ENCODE peak calls at places on chromosomes 2 and 18, in eight cellular contexts. One of them, this sample, is unnamed.

GRCh38 chr2:233356546-233357308 is 2.4 kb downstream of the DGKD start:
- DNase-seq in MM.1S: no peak
- DNase-seq in HCT116: no peak
- DNase-seq in PC-3: no peak
- DNase-seq in A673: no peak
- DNase-seq in endothelial cell of umbilical vein: no peak
- DNase-seq in H1: no peak
- DNase-seq in hepatocyte: no peak
- DNase-seq in this sample: no peak

GRCh38 chr2:96153991-96154431 is 8.8 kb upstream of the DUSP2 start:
- DNase-seq in MM.1S: no peak
- DNase-seq in HCT116: no peak
- DNase-seq in PC-3: no peak
- DNase-seq in A673: no peak
- DNase-seq in endothelial cell of umbilical vein: no peak
- DNase-seq in H1: no peak
- DNase-seq in hepatocyte: peak
- DNase-seq in this sample: no peak

GRCh38 chr18:9209230-9209629 is 72.6 kb downstream of the ANKRD12 start:
- DNase-seq in MM.1S: no peak
- DNase-seq in HCT116: no peak
- DNase-seq in PC-3: no peak
- DNase-seq in A673: peak
- DNase-seq in endothelial cell of umbilical vein: no peak
- DNase-seq in H1: no peak
- DNase-seq in hepatocyte: no peak
- DNase-seq in this sample: no peak

GRCh38 chr2:241558532-241559488 is at the start of gene BOK:
- DNase-seq in MM.1S: no peak
- DNase-seq in HCT116: peak
- DNase-seq in PC-3: peak
- DNase-seq in A673: no peak
- DNase-seq in endothelial cell of umbilical vein: peak
- DNase-seq in H1: peak
- DNase-seq in hepatocyte: peak
- DNase-seq in this sample: peak

GRCh38 chr2:18267501-18267900 is 293.0 kb downstream of the RDH14 start:
- DNase-seq in MM.1S: no peak
- DNase-seq in HCT116: no peak
- DNase-seq in PC-3: no peak
- DNase-seq in A673: no peak
- DNase-seq in endothelial cell of umbilical vein: no peak
- DNase-seq in H1: no peak
- DNase-seq in hepatocyte: no peak
- DNase-seq in this sample: no peak

GRCh38 chr2:18119883-18120282 is 241.4 kb downstream of the KCNS3 start:
- DNase-seq in MM.1S: no peak
- DNase-seq in HCT116: no peak
- DNase-seq in PC-3: no peak
- DNase-seq in A673: no peak
- DNase-seq in endothelial cell of umbilical vein: no peak
- DNase-seq in H1: no peak
- DNase-seq in hepatocyte: no peak
- DNase-seq in this sample: peak

GRCh38 chr2:73998933-73999332 is 14.2 kb downstream of the TET3 start:
- DNase-seq in MM.1S: no peak
- DNase-seq in HCT116: no peak
- DNase-seq in PC-3: no peak
- DNase-seq in A673: no peak
- DNase-seq in endothelial cell of umbilical vein: no peak
- DNase-seq in H1: no peak
- DNase-seq in hepatocyte: no peak
- DNase-seq in this sample: no peak

GRCh38 chr18:13570216-13570615 is 156.1 kb downstream of the FAM210A start:
- DNase-seq in MM.1S: no peak
- DNase-seq in HCT116: no peak
- DNase-seq in PC-3: no peak
- DNase-seq in A673: no peak
- DNase-seq in endothelial cell of umbilical vein: no peak
- DNase-seq in H1: no peak
- DNase-seq in hepatocyte: no peak
- DNase-seq in this sample: no peak

GRCh38 chr2:86271248-86271647 is 66.2 kb downstream of the REEP1 start:
- DNase-seq in MM.1S: no peak
- DNase-seq in HCT116: no peak
- DNase-seq in PC-3: no peak
- DNase-seq in A673: no peak
- DNase-seq in endothelial cell of umbilical vein: no peak
- DNase-seq in H1: no peak
- DNase-seq in hepatocyte: no peak
- DNase-seq in this sample: no peak

GRCh38 chr2:3762771-3763447 is 59.5 kb downstream of the DCDC2C start:
- DNase-seq in MM.1S: no peak
- DNase-seq in HCT116: no peak
- DNase-seq in PC-3: no peak
- DNase-seq in A673: no peak
- DNase-seq in endothelial cell of umbilical vein: no peak
- DNase-seq in H1: peak
- DNase-seq in hepatocyte: no peak
- DNase-seq in this sample: no peak

GRCh38 chr2:85409719-85410583 is at the start of gene CAPG:
- DNase-seq in MM.1S: peak
- DNase-seq in HCT116: no peak
- DNase-seq in PC-3: peak
- DNase-seq in A673: no peak
- DNase-seq in endothelial cell of umbilical vein: no peak
- DNase-seq in H1: peak
- DNase-seq in hepatocyte: peak
- DNase-seq in this sample: no peak

GRCh38 chr2:214874694-214875093 is 65.2 kb upstream of the BARD1 start:
- DNase-seq in MM.1S: no peak
- DNase-seq in HCT116: no peak
- DNase-seq in PC-3: no peak
- DNase-seq in A673: no peak
- DNase-seq in endothelial cell of umbilical vein: no peak
- DNase-seq in H1: no peak
- DNase-seq in hepatocyte: no peak
- DNase-seq in this sample: no peak

GRCh38 chr2:105853354-105854088 is 108.8 kb downstream of the NCK2 start:
- DNase-seq in MM.1S: no peak
- DNase-seq in HCT116: peak
- DNase-seq in PC-3: peak
- DNase-seq in A673: no peak
- DNase-seq in endothelial cell of umbilical vein: no peak
- DNase-seq in H1: no peak
- DNase-seq in hepatocyte: no peak
- DNase-seq in this sample: no peak

GRCh38 chr2:200156140-200156858 is 150.2 kb upstream of the SPATS2L start:
- DNase-seq in MM.1S: no peak
- DNase-seq in HCT116: no peak
- DNase-seq in PC-3: peak
- DNase-seq in A673: peak
- DNase-seq in endothelial cell of umbilical vein: peak
- DNase-seq in H1: no peak
- DNase-seq in hepatocyte: peak
- DNase-seq in this sample: peak

DNA sequence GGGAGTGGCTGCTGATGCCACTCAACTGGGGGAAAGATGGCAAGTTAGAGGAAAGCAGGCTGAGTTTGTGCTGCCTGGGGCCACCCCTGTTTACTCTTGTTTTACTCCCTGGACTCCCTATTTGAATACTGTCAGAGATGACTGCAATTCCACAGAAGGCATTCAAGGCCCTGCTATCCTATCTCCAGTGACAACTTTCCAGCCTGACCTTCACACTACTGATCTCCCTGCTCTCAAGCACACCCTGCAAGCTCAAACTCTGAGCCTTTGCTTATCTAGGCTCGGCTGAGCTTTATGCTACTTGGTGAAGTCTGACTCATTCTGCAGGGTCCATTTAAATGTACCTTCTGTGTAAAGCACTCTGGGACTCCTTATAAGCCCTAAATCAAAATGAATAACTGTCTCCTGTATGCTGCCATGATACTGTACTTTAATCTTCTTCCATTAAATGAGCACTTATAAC is 39.3 kb upstream of the DSG1 start:
- DNase-seq in MM.1S: no peak
- DNase-seq in HCT116: no peak
- DNase-seq in PC-3: no peak
- DNase-seq in A673: no peak
- DNase-seq in endothelial cell of umbilical vein: no peak
- DNase-seq in H1: no peak
- DNase-seq in hepatocyte: peak
- DNase-seq in this sample: no peak
- TF ChIP-seq CTCF in MM.1S: no peak
- TF ChIP-seq CTCF in HCT116: no peak
- TF ChIP-seq CTCF in PC-3: no peak
- TF ChIP-seq CTCF in A673: no peak
- TF ChIP-seq CTCF in endothelial cell of umbilical vein: no peak
- TF ChIP-seq CTCF in H1: no peak
- TF ChIP-seq CTCF in hepatocyte: no peak
- TF ChIP-seq CTCF in this sample: no peak

GRCh38 chr2:11343344-11343625 is 1.2 kb downstream of the ROCK2 start:
- DNase-seq in MM.1S: no peak
- DNase-seq in HCT116: peak
- DNase-seq in PC-3: no peak
- DNase-seq in A673: no peak
- DNase-seq in endothelial cell of umbilical vein: peak
- DNase-seq in H1: no peak
- DNase-seq in hepatocyte: no peak
- DNase-seq in this sample: no peak
- H3K4me3 ChIP-seq in MM.1S: peak
- H3K4me3 ChIP-seq in HCT116: peak
- H3K4me3 ChIP-seq in PC-3: peak
- H3K4me3 ChIP-seq in A673: peak
- H3K4me3 ChIP-seq in endothelial cell of umbilical vein: peak
- H3K4me3 ChIP-seq in H1: peak
- H3K4me3 ChIP-seq in hepatocyte: peak
- H3K4me3 ChIP-seq in this sample: peak

GRCh38 chr2:98936917-98937351 is 909 bp upstream of the CRACDL start:
- DNase-seq in MM.1S: no peak
- DNase-seq in HCT116: no peak
- DNase-seq in PC-3: no peak
- DNase-seq in A673: no peak
- DNase-seq in endothelial cell of umbilical vein: no peak
- DNase-seq in H1: peak
- DNase-seq in hepatocyte: no peak
- DNase-seq in this sample: no peak
- TF ChIP-seq EZH2 in MM.1S: no peak
- TF ChIP-seq EZH2 in HCT116: no peak
- TF ChIP-seq EZH2 in PC-3: no peak
- TF ChIP-seq EZH2 in A673: no peak
- TF ChIP-seq EZH2 in endothelial cell of umbilical vein: peak
- TF ChIP-seq EZH2 in H1: peak
- TF ChIP-seq EZH2 in hepatocyte: peak
- TF ChIP-seq EZH2 in this sample: peak

GRCh38 chr2:67604360-67604759 is 207.2 kb downstream of the ETAA1 start:
- DNase-seq in MM.1S: no peak
- DNase-seq in HCT116: no peak
- DNase-seq in PC-3: no peak
- DNase-seq in A673: no peak
- DNase-seq in endothelial cell of umbilical vein: no peak
- DNase-seq in H1: no peak
- DNase-seq in hepatocyte: no peak
- DNase-seq in this sample: peak
- TF ChIP-seq CTCF in MM.1S: no peak
- TF ChIP-seq CTCF in HCT116: no peak
- TF ChIP-seq CTCF in PC-3: no peak
- TF ChIP-seq CTCF in A673: no peak
- TF ChIP-seq CTCF in endothelial cell of umbilical vein: no peak
- TF ChIP-seq CTCF in H1: no peak
- TF ChIP-seq CTCF in hepatocyte: no peak
- TF ChIP-seq CTCF in this sample: no peak

GRCh38 chr18:58581265-58581664 is 47.6 kb downstream of the ALPK2 start:
- DNase-seq in MM.1S: no peak
- DNase-seq in HCT116: peak
- DNase-seq in PC-3: peak
- DNase-seq in A673: no peak
- DNase-seq in endothelial cell of umbilical vein: no peak
- DNase-seq in H1: no peak
- DNase-seq in hepatocyte: no peak
- DNase-seq in this sample: peak
- H3K4me3 ChIP-seq in MM.1S: no peak
- H3K4me3 ChIP-seq in HCT116: no peak
- H3K4me3 ChIP-seq in PC-3: no peak
- H3K4me3 ChIP-seq in A673: no peak
- H3K4me3 ChIP-seq in endothelial cell of umbilical vein: no peak
- H3K4me3 ChIP-seq in H1: no peak
- H3K4me3 ChIP-seq in hepatocyte: no peak
- H3K4me3 ChIP-seq in this sample: no peak

GRCh38 chr18:37403788-37404187 is 161.8 kb downstream of the CELF4 start:
- DNase-seq in MM.1S: no peak
- DNase-seq in HCT116: no peak
- DNase-seq in PC-3: no peak
- DNase-seq in A673: no peak
- DNase-seq in endothelial cell of umbilical vein: no peak
- DNase-seq in H1: no peak
- DNase-seq in hepatocyte: no peak
- DNase-seq in this sample: no peak
- TF ChIP-seq EZH2 in MM.1S: no peak
- TF ChIP-seq EZH2 in HCT116: no peak
- TF ChIP-seq EZH2 in PC-3: no peak
- TF ChIP-seq EZH2 in A673: no peak
- TF ChIP-seq EZH2 in endothelial cell of umbilical vein: no peak
- TF ChIP-seq EZH2 in H1: no peak
- TF ChIP-seq EZH2 in hepatocyte: no peak
- TF ChIP-seq EZH2 in this sample: no peak

DNA sequence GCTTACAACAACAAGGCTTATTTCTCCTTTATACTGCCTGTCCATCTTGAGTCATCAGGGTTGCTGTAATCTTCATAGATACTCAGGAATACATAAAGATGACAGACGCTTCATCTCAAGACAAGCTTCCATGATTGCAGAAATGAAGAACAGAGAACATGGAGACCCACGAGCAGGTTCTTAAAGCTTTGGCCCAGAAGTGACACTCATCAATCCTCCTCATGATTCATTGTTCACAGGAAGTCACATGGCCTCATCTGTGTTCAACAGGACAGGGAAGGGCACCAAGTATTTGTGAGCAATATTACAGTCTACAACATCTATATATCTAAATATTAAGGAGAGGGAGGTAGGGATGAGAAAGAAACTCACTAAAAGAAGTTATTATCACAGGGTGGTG is 36.5 kb upstream of the PGAP1 start:
- DNase-seq in MM.1S: no peak
- DNase-seq in HCT116: no peak
- DNase-seq in PC-3: peak
- DNase-seq in A673: no peak
- DNase-seq in endothelial cell of umbilical vein: peak
- DNase-seq in H1: no peak
- DNase-seq in hepatocyte: no peak
- DNase-seq in this sample: no peak
- TF ChIP-seq CTCF in MM.1S: no peak
- TF ChIP-seq CTCF in HCT116: no peak
- TF ChIP-seq CTCF in PC-3: no peak
- TF ChIP-seq CTCF in A673: no peak
- TF ChIP-seq CTCF in endothelial cell of umbilical vein: no peak
- TF ChIP-seq CTCF in H1: no peak
- TF ChIP-seq CTCF in hepatocyte: no peak
- TF ChIP-seq CTCF in this sample: no peak